ENCODE peak calls at places on chromosomes 6 and 20, in eight cellular contexts. Q is fibroblast of lung, O is GM23338, P is A673, D is mammary epithelial cell, W is PC-3, L is endothelial cell of umbilical vein, T is K562. Z is an unnamed sample. For H3K36me3, the result is how much of the 10 kb centered on the place peaks cover.

GRCh38 chr6:129744201-129744879 is 34.4 kb upstream of the ARHGAP18 start:
- DNase-seq in W (peak), Q (peak), O (peak), T (no peak), L (peak), P (peak), D (peak), Z (no peak)

GRCh38 chr6:161303628-161304340 is 29.9 kb upstream of the AGPAT4 start:
- DNase-seq in W (peak), P (no peak), L (no peak), Q (peak), O (no peak), D (peak), T (no peak), Z (no peak)

GRCh38 chr6:89637960-89638319 is 607 bp downstream of the LYRM2 start:
- DNase-seq in O (no peak), L (no peak), P (no peak), W (no peak), Q (no peak), T (no peak), D (no peak), Z (no peak)

GRCh38 chr20:16476032-16476431 is 97.2 kb downstream of the KIF16B start:
- DNase-seq in Q (peak), O (peak), L (peak), W (peak), T (peak), P (peak), D (peak), Z (peak)

GRCh38 chr6:128167552-128167951 is 266.7 kb upstream of the THEMIS start:
- DNase-seq in W (peak), O (no peak), P (no peak), T (no peak), Q (peak), L (no peak), D (peak), Z (no peak)

GRCh38 chr6:154468760-154469159 is 41.7 kb downstream of the CNKSR3 start:
- DNase-seq in T (no peak), L (no peak), D (no peak), P (no peak), Q (no peak), W (no peak), O (no peak), Z (no peak)

GRCh38 chr6:22600059-22600458 is 30.7 kb downstream of the HDGFL1 start:
- DNase-seq in Q (peak), D (no peak), L (no peak), P (no peak), O (no peak), T (no peak), W (no peak), Z (no peak)

GRCh38 chr20:33914871-33915270 is 78.8 kb upstream of the RALY start:
- DNase-seq in L (peak), Q (peak), D (peak), P (no peak), T (peak), W (peak), O (no peak), Z (no peak)

GRCh38 chr6:114030767-114031166 is 59.8 kb upstream of the HDAC2 start:
- DNase-seq in D (no peak), P (no peak), L (no peak), T (no peak), Q (no peak), W (no peak), O (no peak), Z (no peak)

GRCh38 chr6:145813285-145814034 is 1.1 kb downstream of the FBXO30 start:
- DNase-seq in W (peak), T (no peak), L (peak), O (peak), P (peak), Q (peak), D (peak), Z (peak)

GRCh38 chr6:12535915-12536314 is 180.7 kb upstream of the PHACTR1 start:
- DNase-seq in W (no peak), L (no peak), P (no peak), T (no peak), O (no peak), Q (no peak), D (no peak), Z (no peak)

GRCh38 chr6:154763650-154764049 is 30.4 kb downstream of the SCAF8 start:
- DNase-seq in P (no peak), O (no peak), Q (no peak), T (no peak), D (no peak), L (no peak), W (no peak), Z (no peak)

GRCh38 chr20:4076671-4077070 is 61.3 kb upstream of the RNF24 start:
- DNase-seq in W (peak), Q (peak), L (peak), O (no peak), P (peak), T (no peak), D (peak), Z (no peak)

GRCh38 chr20:63062188-63063140 is 55.7 kb upstream of the BHLHE23 start:
- DNase-seq in O (no peak), L (no peak), Q (no peak), W (no peak), D (no peak), P (no peak), T (no peak), Z (no peak)
- TF ChIP-seq EZH2 in O (no peak), L (no peak), Q (no peak), W (no peak), D (no peak), P (no peak), T (no peak), Z (no peak)

DNA sequence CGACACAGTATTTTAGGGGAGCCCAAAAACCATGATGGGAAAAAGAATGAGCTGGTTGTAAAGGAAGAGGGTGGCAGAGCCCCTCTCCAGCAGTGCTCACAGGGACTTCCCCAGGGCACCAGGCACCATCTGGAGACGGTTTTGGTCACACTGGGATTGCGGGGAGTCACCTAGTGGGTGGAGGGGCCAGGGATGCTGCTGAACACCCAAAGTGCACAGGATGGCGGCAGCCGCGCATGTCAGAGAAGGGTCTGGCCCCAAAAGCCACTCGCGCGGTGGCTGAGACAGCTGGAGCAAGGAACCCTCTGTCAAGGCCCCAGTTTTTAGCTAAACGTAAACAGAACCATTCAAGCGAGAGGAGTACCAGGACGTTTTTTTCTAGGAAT is 10.8 kb downstream of the CTSZ start:
- DNase-seq in P (no peak), D (no peak), Q (no peak), T (no peak), L (no peak), O (no peak), W (no peak), Z (no peak)
- H3K27ac ChIP-seq in P (no peak), D (no peak), Q (no peak), T (no peak), L (no peak), O (no peak), W (peak), Z (no peak)

GRCh38 chr6:169341706-169342105 is 88.1 kb upstream of the THBS2 start:
- DNase-seq in L (no peak), O (no peak), Q (no peak), T (no peak), D (no peak), P (no peak), W (peak), Z (no peak)
- H3K36me3 ChIP-seq in L (under half), O (under half), Q (under half), T (under half), D (under half), P (under half), W (under half), Z (under half)

GRCh38 chr6:34791842-34792604 is at the start of gene BLTP3A:
- DNase-seq in D (peak), T (peak), O (peak), P (peak), L (peak), W (peak), Q (peak), Z (no peak)

GRCh38 chr6:34792605-34793500 is 970 bp downstream of the BLTP3A start:
- DNase-seq in O (peak), W (peak), T (no peak), D (peak), Q (peak), P (peak), L (peak), Z (no peak)

GRCh38 chr6:34788111-34788510 is 3.8 kb upstream of the BLTP3A start:
- DNase-seq in O (no peak), D (no peak), Q (no peak), L (no peak), T (no peak), W (no peak), P (no peak), Z (no peak)

GRCh38 chr6:34793877-34794276 is 2.0 kb downstream of the BLTP3A start:
- DNase-seq in Q (no peak), D (no peak), P (no peak), L (no peak), W (no peak), O (no peak), T (no peak), Z (no peak)

GRCh38 chr6:34791164-34791841 is 580 bp upstream of the BLTP3A start:
- DNase-seq in D (no peak), P (no peak), Q (peak), L (no peak), T (peak), O (peak), W (peak), Z (no peak)
- TF ChIP-seq EZH2 in D (no peak), P (no peak), Q (no peak), L (no peak), T (no peak), O (no peak), W (no peak), Z (no peak)

DNA sequence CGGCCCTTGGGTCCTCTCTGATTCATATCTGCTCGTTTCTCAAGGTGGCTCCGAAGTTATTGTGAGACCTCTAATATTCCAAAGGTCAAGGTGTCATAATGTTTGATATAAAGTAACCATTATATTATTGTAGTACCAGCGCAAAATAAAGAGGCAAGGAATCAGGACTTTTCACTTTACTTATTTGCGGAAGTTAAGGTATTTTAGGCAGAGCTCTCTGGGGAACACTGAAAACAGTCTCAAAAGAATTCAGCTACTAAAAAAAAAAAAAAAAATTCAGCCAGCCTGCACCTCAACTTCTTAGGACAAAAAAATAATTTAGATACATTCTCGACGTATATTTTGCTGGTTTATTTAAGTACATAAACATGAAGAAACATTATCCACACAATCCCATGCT is 2.4 kb downstream of the OSER1 start:
- DNase-seq in D (no peak), Q (no peak), T (no peak), P (no peak), W (no peak), O (no peak), L (no peak), Z (no peak)
- H3K27ac ChIP-seq in D (peak), Q (no peak), T (no peak), P (no peak), W (no peak), O (no peak), L (no peak), Z (no peak)

DNA sequence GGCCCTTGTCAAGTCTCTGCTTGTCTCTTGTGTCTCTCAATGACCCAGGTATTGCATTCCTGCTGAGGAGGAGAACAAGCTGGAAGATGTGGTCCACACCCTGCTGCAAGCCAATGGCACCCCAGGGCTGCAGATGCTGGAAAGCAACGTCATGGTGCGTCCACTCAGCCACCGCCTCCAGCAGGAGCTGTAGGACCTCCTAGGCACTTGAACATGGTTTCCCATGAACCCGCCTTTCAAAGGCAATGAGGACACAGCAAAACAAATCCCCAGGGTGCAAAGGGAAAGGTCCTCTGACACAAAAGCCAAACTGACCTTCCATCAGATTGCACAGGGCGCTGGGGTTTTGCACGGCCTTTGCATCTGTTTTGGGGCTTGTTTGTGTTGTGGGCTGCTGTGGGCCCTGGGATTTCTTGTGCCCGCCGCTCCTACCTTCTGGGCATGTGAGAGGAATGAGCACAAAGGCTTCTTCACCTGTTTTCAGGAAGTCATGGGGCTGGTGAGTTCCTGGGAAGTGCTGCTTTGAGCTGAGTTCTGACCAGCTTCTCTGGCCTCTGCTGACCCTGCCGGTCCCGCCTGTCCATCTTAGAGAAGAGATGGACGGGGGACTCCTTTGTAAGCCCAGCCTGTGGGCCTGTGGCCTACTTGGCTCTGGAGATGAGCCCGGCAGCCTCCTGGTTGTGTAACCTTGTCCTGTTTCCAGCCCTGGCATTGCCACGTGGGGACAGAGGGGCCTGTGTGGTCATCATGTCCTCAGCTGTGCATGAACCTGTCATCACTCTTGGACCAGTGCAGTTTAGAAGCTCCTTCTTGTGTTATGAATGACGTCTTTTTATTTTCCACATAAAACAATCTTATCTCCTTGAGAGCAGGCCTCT is 151.3 kb downstream of the DTNBP1 start:
- DNase-seq in T (no peak), W (no peak), Q (no peak), P (no peak), L (no peak), D (peak), O (no peak), Z (no peak)
- H3K36me3 ChIP-seq in T (half or more), W (under half), Q (under half), P (under half), L (under half), D (under half), O (half or more), Z (half or more)

GRCh38 chr6:81669445-81669844 is 83.0 kb downstream of the TENT5A start:
- DNase-seq in W (no peak), Q (no peak), O (no peak), D (no peak), T (no peak), L (no peak), P (no peak), Z (no peak)
- TF ChIP-seq EZH2 in W (no peak), Q (no peak), O (no peak), D (no peak), T (no peak), L (no peak), P (no peak), Z (no peak)

DNA sequence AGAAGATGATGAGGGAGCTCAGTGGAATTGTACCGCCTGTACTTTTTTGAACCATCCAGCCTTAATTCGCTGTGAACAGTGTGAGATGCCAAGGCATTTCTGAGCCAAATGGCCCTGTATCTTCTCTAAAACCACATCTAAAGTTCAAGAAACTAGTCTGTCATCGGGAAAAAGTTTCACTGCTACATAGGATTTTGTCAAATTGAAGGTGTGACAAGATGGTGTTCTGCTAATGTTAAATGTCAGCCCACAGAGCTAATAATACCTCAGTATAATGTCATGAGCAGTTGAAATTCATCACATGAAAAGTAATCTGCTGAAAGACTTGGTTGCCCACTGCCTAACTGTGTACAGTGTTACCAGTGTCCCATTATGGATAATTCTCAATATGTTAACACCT is 9.6 kb downstream of the SUMO4 start:
- DNase-seq in T (no peak), O (no peak), P (no peak), D (no peak), W (no peak), L (no peak), Q (no peak), Z (no peak)
- H3K27ac ChIP-seq in T (no peak), O (no peak), P (no peak), D (no peak), W (no peak), L (no peak), Q (no peak), Z (no peak)

DNA sequence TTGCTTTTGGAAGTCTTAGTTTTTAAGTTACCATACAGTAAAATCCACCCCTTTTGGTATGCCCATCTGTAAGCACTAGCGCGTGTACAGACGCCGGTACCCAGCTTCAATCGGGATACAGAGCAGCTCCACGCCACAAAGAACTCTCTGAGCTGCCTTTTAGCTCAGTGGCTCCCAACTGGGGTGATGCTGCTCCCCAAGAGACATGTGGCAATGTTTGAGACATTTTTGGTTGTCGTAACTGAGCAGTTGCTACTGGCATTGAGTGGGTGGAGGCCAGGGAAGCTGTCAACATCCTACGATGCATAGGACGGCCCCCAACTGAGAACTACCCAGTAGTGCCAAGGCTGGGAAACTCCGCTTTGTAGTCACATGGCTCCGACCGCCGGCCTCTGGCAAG is 73.3 kb downstream of the BMP7 start:
- DNase-seq in T (no peak), Q (no peak), P (no peak), L (no peak), O (no peak), W (no peak), D (no peak), Z (no peak)
- H3K36me3 ChIP-seq in T (under half), Q (under half), P (under half), L (under half), O (under half), W (under half), D (under half), Z (under half)

GRCh38 chr6:150028799-150029198 is 3.5 kb upstream of the RAET1L start:
- DNase-seq in D (no peak), T (no peak), W (no peak), Q (no peak), L (no peak), P (no peak), O (no peak), Z (no peak)

GRCh38 chr6:150024646-150025155 is 631 bp downstream of the RAET1L start:
- DNase-seq in P (no peak), Q (no peak), O (no peak), D (no peak), W (no peak), L (no peak), T (no peak), Z (no peak)

GRCh38 chr6:150026976-150027805 is 1.9 kb upstream of the RAET1L start:
- DNase-seq in T (no peak), P (no peak), L (no peak), D (no peak), W (no peak), Q (no peak), O (no peak), Z (no peak)

GRCh38 chr6:150027806-150028565 is 2.7 kb upstream of the RAET1L start:
- DNase-seq in D (no peak), O (no peak), L (no peak), P (no peak), W (no peak), Q (no peak), T (no peak), Z (no peak)

DNA sequence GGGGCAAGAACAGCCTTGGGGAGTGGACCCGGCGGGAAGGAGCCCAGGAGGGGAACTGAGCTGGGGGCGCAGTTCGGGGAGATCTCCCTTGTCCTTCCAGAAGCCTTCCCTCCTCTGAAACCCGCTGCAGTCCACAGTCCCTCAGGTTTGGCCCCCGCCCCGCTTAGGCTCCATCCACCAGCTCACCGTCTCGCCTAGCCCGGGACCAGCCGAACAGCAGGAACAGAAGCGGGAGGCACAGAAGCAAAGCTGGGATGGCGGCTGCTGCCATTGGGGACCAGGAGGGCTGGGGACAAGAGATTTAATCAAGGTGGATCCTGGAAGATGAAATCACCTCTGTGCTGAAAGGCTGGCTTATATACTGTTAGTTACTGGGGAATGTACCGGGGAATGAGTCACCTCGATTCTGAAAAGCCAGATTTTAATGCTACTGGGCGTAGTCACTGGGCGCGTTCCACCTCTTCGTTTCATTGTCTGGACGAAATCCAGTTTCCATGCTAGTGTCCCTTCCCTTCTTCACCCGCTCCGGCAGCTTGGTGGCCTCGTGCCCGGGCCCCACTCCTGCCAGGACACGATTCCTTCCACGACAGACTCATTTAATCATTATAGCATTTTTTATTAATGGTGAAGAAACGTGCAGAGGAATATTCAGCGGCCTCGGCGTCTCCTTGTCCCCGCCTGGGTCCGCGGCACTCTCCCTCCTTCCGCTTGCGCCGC is at the start of gene RAET1L:
- DNase-seq in Q (peak), O (peak), W (peak), L (peak), D (peak), P (peak), T (no peak), Z (no peak)
- TF ChIP-seq EZH2 in Q (no peak), O (peak), W (no peak), L (peak), D (no peak), P (no peak), T (no peak), Z (peak)

Z was measured in SK-N-MC.